ENCODE peak calls at places on chromosomes 11 and 22, in six cellular contexts. One of them, this sample, is unnamed.

GRCh38 chr11:76073716-76074115 is 132.6 kb downstream of the WNT11 start:
- DNase-seq in stomach: no peak
- DNase-seq in non-pigmented ciliary epithelial cell: peak
- DNase-seq in HEK293T: no peak
- DNase-seq in stimulated activated CD8-positive, alpha-beta memory T cell treated with anti-CD3 and anti-CD28 coated beads, Interleukin-4, amount 100 ng/mL, for 4 hours: no peak
- DNase-seq in OCI-M1: peak
- DNase-seq in this sample: no peak

GRCh38 chr11:13781153-13781552 is 112.7 kb downstream of the FAR1 start:
- DNase-seq in stomach: no peak
- DNase-seq in non-pigmented ciliary epithelial cell: no peak
- DNase-seq in HEK293T: no peak
- DNase-seq in stimulated activated CD8-positive, alpha-beta memory T cell treated with anti-CD3 and anti-CD28 coated beads, Interleukin-4, amount 100 ng/mL, for 4 hours: no peak
- DNase-seq in OCI-M1: no peak
- DNase-seq in this sample: no peak

GRCh38 chr11:116162541-116163230 is 610.1 kb downstream of the BUD13 start:
- DNase-seq in stomach: no peak
- DNase-seq in non-pigmented ciliary epithelial cell: no peak
- DNase-seq in HEK293T: peak
- DNase-seq in stimulated activated CD8-positive, alpha-beta memory T cell treated with anti-CD3 and anti-CD28 coated beads, Interleukin-4, amount 100 ng/mL, for 4 hours: no peak
- DNase-seq in OCI-M1: no peak
- DNase-seq in this sample: no peak

GRCh38 chr22:48645766-48646165 is 1181.9 kb downstream of the BRD1 start:
- DNase-seq in stomach: no peak
- DNase-seq in non-pigmented ciliary epithelial cell: no peak
- DNase-seq in HEK293T: no peak
- DNase-seq in stimulated activated CD8-positive, alpha-beta memory T cell treated with anti-CD3 and anti-CD28 coated beads, Interleukin-4, amount 100 ng/mL, for 4 hours: no peak
- DNase-seq in OCI-M1: no peak
- DNase-seq in this sample: no peak

GRCh38 chr11:102824541-102824940 is 18.9 kb downstream of the MMP3 start:
- DNase-seq in stomach: no peak
- DNase-seq in non-pigmented ciliary epithelial cell: no peak
- DNase-seq in HEK293T: no peak
- DNase-seq in stimulated activated CD8-positive, alpha-beta memory T cell treated with anti-CD3 and anti-CD28 coated beads, Interleukin-4, amount 100 ng/mL, for 4 hours: no peak
- DNase-seq in OCI-M1: no peak
- DNase-seq in this sample: no peak

GRCh38 chr22:41382610-41383009 is 868 bp downstream of the TEF start:
- DNase-seq in stomach: no peak
- DNase-seq in non-pigmented ciliary epithelial cell: no peak
- DNase-seq in HEK293T: no peak
- DNase-seq in stimulated activated CD8-positive, alpha-beta memory T cell treated with anti-CD3 and anti-CD28 coated beads, Interleukin-4, amount 100 ng/mL, for 4 hours: no peak
- DNase-seq in OCI-M1: no peak
- DNase-seq in this sample: no peak

GRCh38 chr11:10533323-10533722 is 7.7 kb downstream of the RNF141 start:
- DNase-seq in stomach: no peak
- DNase-seq in non-pigmented ciliary epithelial cell: no peak
- DNase-seq in HEK293T: no peak
- DNase-seq in stimulated activated CD8-positive, alpha-beta memory T cell treated with anti-CD3 and anti-CD28 coated beads, Interleukin-4, amount 100 ng/mL, for 4 hours: no peak
- DNase-seq in OCI-M1: no peak
- DNase-seq in this sample: no peak

GRCh38 chr11:47270331-47271271 is 668 bp downstream of the MADD start:
- DNase-seq in stomach: no peak
- DNase-seq in non-pigmented ciliary epithelial cell: no peak
- DNase-seq in HEK293T: peak
- DNase-seq in stimulated activated CD8-positive, alpha-beta memory T cell treated with anti-CD3 and anti-CD28 coated beads, Interleukin-4, amount 100 ng/mL, for 4 hours: no peak
- DNase-seq in OCI-M1: peak
- DNase-seq in this sample: peak

GRCh38 chr11:129234978-129235377 is 42.9 kb upstream of the ARHGAP32 start:
- DNase-seq in stomach: no peak
- DNase-seq in non-pigmented ciliary epithelial cell: no peak
- DNase-seq in HEK293T: no peak
- DNase-seq in stimulated activated CD8-positive, alpha-beta memory T cell treated with anti-CD3 and anti-CD28 coated beads, Interleukin-4, amount 100 ng/mL, for 4 hours: no peak
- DNase-seq in OCI-M1: no peak
- DNase-seq in this sample: no peak

GRCh38 chr11:5608778-5609177 is 12.3 kb downstream of the TRIM6 start:
- DNase-seq in stomach: no peak
- DNase-seq in non-pigmented ciliary epithelial cell: no peak
- DNase-seq in HEK293T: no peak
- DNase-seq in stimulated activated CD8-positive, alpha-beta memory T cell treated with anti-CD3 and anti-CD28 coated beads, Interleukin-4, amount 100 ng/mL, for 4 hours: no peak
- DNase-seq in OCI-M1: no peak
- DNase-seq in this sample: no peak

GRCh38 chr11:35010656-35011055 is 94.2 kb downstream of the PDHX start:
- DNase-seq in stomach: no peak
- DNase-seq in non-pigmented ciliary epithelial cell: no peak
- DNase-seq in HEK293T: no peak
- DNase-seq in stimulated activated CD8-positive, alpha-beta memory T cell treated with anti-CD3 and anti-CD28 coated beads, Interleukin-4, amount 100 ng/mL, for 4 hours: no peak
- DNase-seq in OCI-M1: no peak
- DNase-seq in this sample: no peak

GRCh38 chr11:8933931-8934330 is 1.2 kb upstream of the C11orf16 start:
- DNase-seq in stomach: no peak
- DNase-seq in non-pigmented ciliary epithelial cell: no peak
- DNase-seq in HEK293T: no peak
- DNase-seq in stimulated activated CD8-positive, alpha-beta memory T cell treated with anti-CD3 and anti-CD28 coated beads, Interleukin-4, amount 100 ng/mL, for 4 hours: no peak
- DNase-seq in OCI-M1: no peak
- DNase-seq in this sample: no peak

GRCh38 chr11:60905551-60906113 is 753 bp downstream of the PRPF19 start:
- DNase-seq in stomach: no peak
- DNase-seq in non-pigmented ciliary epithelial cell: no peak
- DNase-seq in HEK293T: no peak
- DNase-seq in stimulated activated CD8-positive, alpha-beta memory T cell treated with anti-CD3 and anti-CD28 coated beads, Interleukin-4, amount 100 ng/mL, for 4 hours: no peak
- DNase-seq in OCI-M1: peak
- DNase-seq in this sample: peak

GRCh38 chr11:17197431-17197898 is 10.3 kb downstream of the PIK3C2A start:
- DNase-seq in stomach: no peak
- DNase-seq in non-pigmented ciliary epithelial cell: no peak
- DNase-seq in HEK293T: no peak
- DNase-seq in stimulated activated CD8-positive, alpha-beta memory T cell treated with anti-CD3 and anti-CD28 coated beads, Interleukin-4, amount 100 ng/mL, for 4 hours: no peak
- DNase-seq in OCI-M1: no peak
- DNase-seq in this sample: peak

GRCh38 chr11:44147751-44148150 is 52.3 kb downstream of the EXT2 start:
- DNase-seq in stomach: no peak
- DNase-seq in non-pigmented ciliary epithelial cell: no peak
- DNase-seq in HEK293T: no peak
- DNase-seq in stimulated activated CD8-positive, alpha-beta memory T cell treated with anti-CD3 and anti-CD28 coated beads, Interleukin-4, amount 100 ng/mL, for 4 hours: no peak
- DNase-seq in OCI-M1: no peak
- DNase-seq in this sample: no peak

GRCh38 chr22:21626073-21626734 is 3.6 kb downstream of the YDJC start:
- DNase-seq in stomach: no peak
- DNase-seq in non-pigmented ciliary epithelial cell: no peak
- DNase-seq in HEK293T: no peak
- DNase-seq in stimulated activated CD8-positive, alpha-beta memory T cell treated with anti-CD3 and anti-CD28 coated beads, Interleukin-4, amount 100 ng/mL, for 4 hours: no peak
- DNase-seq in OCI-M1: no peak
- DNase-seq in this sample: no peak

GRCh38 chr11:29129850-29130249 is 887.0 kb downstream of the KCNA4 start:
- DNase-seq in stomach: no peak
- DNase-seq in non-pigmented ciliary epithelial cell: no peak
- DNase-seq in HEK293T: no peak
- DNase-seq in stimulated activated CD8-positive, alpha-beta memory T cell treated with anti-CD3 and anti-CD28 coated beads, Interleukin-4, amount 100 ng/mL, for 4 hours: no peak
- DNase-seq in OCI-M1: peak
- DNase-seq in this sample: no peak

GRCh38 chr22:43876866-43877509 is 14.7 kb upstream of the SULT4A1 start:
- DNase-seq in stomach: no peak
- DNase-seq in non-pigmented ciliary epithelial cell: no peak
- DNase-seq in HEK293T: no peak
- DNase-seq in stimulated activated CD8-positive, alpha-beta memory T cell treated with anti-CD3 and anti-CD28 coated beads, Interleukin-4, amount 100 ng/mL, for 4 hours: no peak
- DNase-seq in OCI-M1: no peak
- DNase-seq in this sample: no peak

GRCh38 chr11:74687237-74688005 is 43.8 kb downstream of the CHRDL2 start:
- DNase-seq in stomach: no peak
- DNase-seq in non-pigmented ciliary epithelial cell: no peak
- DNase-seq in HEK293T: no peak
- DNase-seq in stimulated activated CD8-positive, alpha-beta memory T cell treated with anti-CD3 and anti-CD28 coated beads, Interleukin-4, amount 100 ng/mL, for 4 hours: no peak
- DNase-seq in OCI-M1: no peak
- DNase-seq in this sample: no peak

GRCh38 chr11:26062665-26063064 is 269.3 kb upstream of the ANO3 start:
- DNase-seq in stomach: no peak
- DNase-seq in non-pigmented ciliary epithelial cell: no peak
- DNase-seq in HEK293T: no peak
- DNase-seq in stimulated activated CD8-positive, alpha-beta memory T cell treated with anti-CD3 and anti-CD28 coated beads, Interleukin-4, amount 100 ng/mL, for 4 hours: no peak
- DNase-seq in OCI-M1: no peak
- DNase-seq in this sample: no peak

GRCh38 chr11:113305440-113306336 is 8.7 kb upstream of the TTC12 start:
- DNase-seq in stomach: peak
- DNase-seq in non-pigmented ciliary epithelial cell: peak
- DNase-seq in HEK293T: peak
- DNase-seq in stimulated activated CD8-positive, alpha-beta memory T cell treated with anti-CD3 and anti-CD28 coated beads, Interleukin-4, amount 100 ng/mL, for 4 hours: peak
- DNase-seq in OCI-M1: peak
- DNase-seq in this sample: peak

GRCh38 chr11:16857186-16857585 is 118.7 kb downstream of the C11orf58 start:
- DNase-seq in stomach: no peak
- DNase-seq in non-pigmented ciliary epithelial cell: no peak
- DNase-seq in HEK293T: no peak
- DNase-seq in stimulated activated CD8-positive, alpha-beta memory T cell treated with anti-CD3 and anti-CD28 coated beads, Interleukin-4, amount 100 ng/mL, for 4 hours: no peak
- DNase-seq in OCI-M1: peak
- DNase-seq in this sample: no peak

GRCh38 chr11:110339456-110339855 is 43.0 kb upstream of the RDX start:
- DNase-seq in stomach: no peak
- DNase-seq in non-pigmented ciliary epithelial cell: no peak
- DNase-seq in HEK293T: no peak
- DNase-seq in stimulated activated CD8-positive, alpha-beta memory T cell treated with anti-CD3 and anti-CD28 coated beads, Interleukin-4, amount 100 ng/mL, for 4 hours: no peak
- DNase-seq in OCI-M1: peak
- DNase-seq in this sample: no peak

GRCh38 chr11:14258177-14258935 is 100.6 kb downstream of the RRAS2 start:
- DNase-seq in stomach: no peak
- DNase-seq in non-pigmented ciliary epithelial cell: no peak
- DNase-seq in HEK293T: no peak
- DNase-seq in stimulated activated CD8-positive, alpha-beta memory T cell treated with anti-CD3 and anti-CD28 coated beads, Interleukin-4, amount 100 ng/mL, for 4 hours: no peak
- DNase-seq in OCI-M1: no peak
- DNase-seq in this sample: peak

GRCh38 chr11:102240502-102240901 is 76.8 kb upstream of the BIRC3 start:
- DNase-seq in stomach: no peak
- DNase-seq in non-pigmented ciliary epithelial cell: no peak
- DNase-seq in HEK293T: no peak
- DNase-seq in stimulated activated CD8-positive, alpha-beta memory T cell treated with anti-CD3 and anti-CD28 coated beads, Interleukin-4, amount 100 ng/mL, for 4 hours: no peak
- DNase-seq in OCI-M1: no peak
- DNase-seq in this sample: no peak

GRCh38 chr11:107859459-107860239 is 1.1 kb upstream of the SLC35F2 start:
- DNase-seq in stomach: peak
- DNase-seq in non-pigmented ciliary epithelial cell: no peak
- DNase-seq in HEK293T: peak
- DNase-seq in stimulated activated CD8-positive, alpha-beta memory T cell treated with anti-CD3 and anti-CD28 coated beads, Interleukin-4, amount 100 ng/mL, for 4 hours: peak
- DNase-seq in OCI-M1: peak
- DNase-seq in this sample: peak

GRCh38 chr22:24325105-24325757 is 54.6 kb downstream of the SPECC1L start:
- DNase-seq in stomach: no peak
- DNase-seq in non-pigmented ciliary epithelial cell: peak
- DNase-seq in HEK293T: peak
- DNase-seq in stimulated activated CD8-positive, alpha-beta memory T cell treated with anti-CD3 and anti-CD28 coated beads, Interleukin-4, amount 100 ng/mL, for 4 hours: no peak
- DNase-seq in OCI-M1: peak
- DNase-seq in this sample: peak

GRCh38 chr11:123690490-123690889 is 36.1 kb upstream of the SCN3B start:
- DNase-seq in stomach: no peak
- DNase-seq in non-pigmented ciliary epithelial cell: peak
- DNase-seq in HEK293T: no peak
- DNase-seq in stimulated activated CD8-positive, alpha-beta memory T cell treated with anti-CD3 and anti-CD28 coated beads, Interleukin-4, amount 100 ng/mL, for 4 hours: no peak
- DNase-seq in OCI-M1: no peak
- DNase-seq in this sample: peak

GRCh38 chr11:103947566-103947919 is 88.9 kb upstream of the DDI1 start:
- DNase-seq in stomach: no peak
- DNase-seq in non-pigmented ciliary epithelial cell: no peak
- DNase-seq in HEK293T: no peak
- DNase-seq in stimulated activated CD8-positive, alpha-beta memory T cell treated with anti-CD3 and anti-CD28 coated beads, Interleukin-4, amount 100 ng/mL, for 4 hours: no peak
- DNase-seq in OCI-M1: peak
- DNase-seq in this sample: no peak

This sample was measured in RKO.